ENCODE peak calls at places on chromosomes 11 and 22, in four cellular contexts. L, B, F and Q are unnamed samples.

GRCh38 chr22:32376681-32377080 is 19.0 kb downstream of the RFPL3 start:
- DNase-seq in L (no peak), B (no peak), F (no peak), Q (no peak)

GRCh38 chr11:77503006-77503405 is 29.1 kb upstream of the PAK1 start:
- DNase-seq in L (no peak), B (peak; percentile 31), F (no peak), Q (peak; percentile 19)

GRCh38 chr11:68447015-68447801 is 13.3 kb upstream of the PPP6R3 start:
- DNase-seq in L (peak; percentile 75), B (peak; percentile 82), F (no peak), Q (peak; percentile 51)

GRCh38 chr11:122931510-122931909 is 49.0 kb downstream of the JHY start:
- DNase-seq in L (no peak), B (no peak), F (no peak), Q (no peak)

GRCh38 chr11:116693206-116694016 is 79.4 kb downstream of the BUD13 start:
- DNase-seq in L (no peak), B (no peak), F (no peak), Q (no peak)

GRCh38 chr22:25177226-25177625 is 22.4 kb upstream of the CRYBB3 start:
- DNase-seq in L (no peak), B (no peak), F (no peak), Q (no peak)

GRCh38 chr11:78414321-78415051 is 3.1 kb downstream of the GAB2 start:
- DNase-seq in L (peak; percentile 29), B (peak; percentile 60), F (no peak), Q (peak; percentile 43)

GRCh38 chr22:39592104-39593060 is 21.8 kb downstream of the CACNA1I start:
- DNase-seq in L (peak; percentile 71), B (no peak), F (no peak), Q (peak; percentile 80)

GRCh38 chr11:66239998-66240780 is 28.2 kb upstream of the RAB1B start:
- DNase-seq in L (no peak), B (no peak), F (no peak), Q (no peak)

GRCh38 chr22:26737262-26737661 is 79.9 kb downstream of the MIAT start:
- DNase-seq in L (no peak), B (no peak), F (no peak), Q (no peak)

GRCh38 chr11:117979481-117980211 is 6.5 kb upstream of the IL10RA start:
- DNase-seq in L (no peak), B (peak; percentile 11), F (peak; percentile 82), Q (no peak)

GRCh38 chr11:113189909-113190667 is 124.3 kb upstream of the TTC12 start:
- DNase-seq in L (peak; percentile 53), B (peak; percentile 77), F (no peak), Q (no peak)

GRCh38 chr11:102274628-102275027 is 42.7 kb upstream of the BIRC3 start:
- DNase-seq in L (no peak), B (no peak), F (no peak), Q (no peak)

GRCh38 chr22:40156001-40156516 is 21.7 kb upstream of the TNRC6B start:
- DNase-seq in L (peak; percentile 80), B (peak; percentile 68), F (no peak), Q (peak; percentile 85)

GRCh38 chr22:27718186-27719032 is 83.1 kb downstream of the MN1 start:
- DNase-seq in L (peak; percentile 95), B (peak; percentile 87), F (no peak), Q (peak; percentile 98)

GRCh38 chr22:29306830-29307657 is 594 bp downstream of the GAS2L1 start:
- DNase-seq in L (peak; percentile 64), B (peak; percentile 81), F (no peak), Q (peak; percentile 61)

GRCh38 chr11:110909331-110909730 is 197.1 kb upstream of the ARHGAP20 start:
- DNase-seq in L (no peak), B (no peak), F (no peak), Q (no peak)

GRCh38 chr11:126431401-126432064 is 76.0 kb downstream of the ST3GAL4 start:
- DNase-seq in L (no peak), B (no peak), F (no peak), Q (peak; percentile 72)

GRCh38 chr11:73838443-73839122 is 38.1 kb downstream of the COA4 start:
- DNase-seq in L (no peak), B (no peak), F (no peak), Q (peak; percentile 50)

GRCh38 chr11:16125796-16126195 is 230.6 kb downstream of the SOX6 start:
- DNase-seq in L (no peak), B (no peak), F (no peak), Q (no peak)

GRCh38 chr22:45083659-45084305 is 74.0 kb upstream of the PHF21B start:
- DNase-seq in L (peak; percentile 18), B (no peak), F (no peak), Q (peak; percentile 81)

GRCh38 chr22:22884010-22884887 is 3.4 kb upstream of the IGLL5 start:
- DNase-seq in L (peak; percentile 65), B (peak; percentile 100), F (no peak), Q (peak; percentile 45)

GRCh38 chr11:44812971-44813370 is 86.2 kb downstream of the TSPAN18 start:
- DNase-seq in L (no peak), B (no peak), F (no peak), Q (no peak)

GRCh38 chr22:44536411-44536810 is 38.4 kb upstream of the RTL6 start:
- DNase-seq in L (no peak), B (no peak), F (no peak), Q (no peak)

GRCh38 chr11:76626921-76627391 is 43.6 kb downstream of the LRRC32 start:
- DNase-seq in L (no peak), B (no peak), F (peak; percentile 88), Q (peak; percentile 29)

GRCh38 chr11:44726278-44727113 is at the start of gene TSPAN18:
- DNase-seq in L (no peak), B (peak; percentile 49), F (peak; percentile 13), Q (no peak)

GRCh38 chr11:68976563-68976962 is 4.2 kb downstream of the MRGPRD start:
- DNase-seq in L (no peak), B (no peak), F (no peak), Q (peak; percentile 7)

GRCh38 chr11:124875401-124875800 is 10.2 kb downstream of the ROBO3 start:
- DNase-seq in L (no peak), B (no peak), F (no peak), Q (no peak)

GRCh38 chr11:77107950-77108349 is 5.3 kb downstream of the OMP start:
- DNase-seq in L (peak; percentile 73), B (no peak), F (no peak), Q (peak; percentile 95)

GRCh38 chr22:34975721-34976120 is 90.2 kb upstream of the ISX start:
- DNase-seq in L (peak; percentile 6), B (no peak), F (no peak), Q (no peak)

GRCh38 chr11:10041803-10042202 is 252.2 kb downstream of the SBF2 start:
- DNase-seq in L (no peak), B (no peak), F (no peak), Q (no peak)

GRCh38 chr22:29308791-29309262 is 2.4 kb downstream of the GAS2L1 start:
- DNase-seq in L (no peak), B (no peak), F (no peak), Q (peak; percentile 65)

GRCh38 chr11:131372243-131372930 is 2.0 kb downstream of the NTM start:
- DNase-seq in L (no peak), B (no peak), F (no peak), Q (no peak)

GRCh38 chr11:131373326-131373725 is 2.9 kb downstream of the NTM start:
- DNase-seq in L (no peak), B (no peak), F (no peak), Q (no peak)

GRCh38 chr11:131371791-131372104 is 1.3 kb downstream of the NTM start:
- DNase-seq in L (no peak), B (no peak), F (no peak), Q (no peak)

GRCh38 chr11:131370090-131370751 is at the start of gene NTM:
- DNase-seq in L (no peak), B (no peak), F (no peak), Q (peak; percentile 7)

GRCh38 chr11:131370901-131371790 is 731 bp downstream of the NTM start:
- DNase-seq in L (no peak), B (no peak), F (no peak), Q (no peak)
- TF ChIP-seq CEBPB in L (no peak), B (no peak), F (no peak), Q (no peak)

DNA sequence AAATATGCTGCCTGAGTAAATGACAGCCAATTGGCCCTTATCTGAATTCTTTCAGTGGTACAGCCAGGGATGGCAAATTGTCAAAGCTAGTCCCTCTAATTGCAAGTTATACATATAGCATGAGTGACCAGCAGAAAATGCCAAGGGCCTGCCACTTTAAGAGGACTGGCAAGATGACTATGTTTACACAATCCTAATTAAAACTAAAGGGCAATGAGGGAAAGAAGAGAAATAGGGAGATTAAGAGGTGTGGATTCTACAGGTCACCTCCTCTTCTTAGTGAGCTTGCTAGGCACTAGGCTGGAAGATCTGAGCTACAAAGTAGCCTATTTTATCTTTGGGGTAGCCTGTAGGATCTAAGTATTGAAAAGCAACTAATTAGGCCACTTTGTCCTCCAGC is 13.5 kb downstream of the NUMA1 start:
- DNase-seq in L (no peak), B (no peak), F (no peak), Q (no peak)
- TF ChIP-seq ELK1 in L (no peak), B (no peak), F (no peak), Q (no peak)

GRCh38 chr11:47376543-47377371 is 1.6 kb downstream of the SPI1 start:
- DNase-seq in L (no peak), B (peak; percentile 65), F (no peak), Q (no peak)
- TF ChIP-seq CEBPB in L (peak; percentile 58), B (peak; percentile 98), F (peak; percentile 68), Q (peak; percentile 55)

DNA sequence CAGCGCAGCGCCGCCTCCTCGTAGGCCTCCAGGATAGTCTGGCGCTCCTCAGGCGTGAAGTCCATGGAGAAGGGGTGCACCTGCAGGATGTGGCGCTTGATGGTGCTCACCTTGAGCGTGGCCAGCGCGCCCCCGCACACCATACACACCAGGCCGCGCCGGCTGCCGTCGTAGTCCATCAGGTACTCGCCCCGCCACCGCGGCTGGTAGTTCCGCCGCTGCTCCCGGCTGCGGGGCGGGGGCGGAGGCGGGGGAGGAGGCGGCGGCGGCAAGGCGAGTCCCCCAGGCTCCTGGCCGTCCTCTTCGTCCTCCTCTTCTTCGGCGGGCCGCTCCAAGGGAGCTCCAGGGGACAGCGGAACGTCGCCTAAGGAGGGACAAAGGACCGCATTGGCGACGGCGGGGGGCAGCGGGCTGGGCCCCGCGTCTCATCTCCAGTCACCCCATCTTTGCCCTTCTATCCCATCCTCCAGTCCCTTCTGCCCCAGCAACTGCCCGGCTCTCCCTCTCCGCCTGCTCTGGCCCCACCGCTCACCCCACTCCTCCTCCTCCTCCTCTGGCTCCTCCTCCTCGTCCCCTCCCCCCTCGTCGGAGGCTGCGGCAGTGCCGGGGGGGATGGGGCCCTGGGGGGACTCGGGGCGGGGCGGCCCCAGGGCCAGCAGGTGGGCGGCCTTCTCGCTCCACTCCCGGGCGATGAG is 4.9 kb downstream of the ZFTA start:
- DNase-seq in L (no peak), B (no peak), F (no peak), Q (no peak)
- TF ChIP-seq ELK1 in L (no peak), B (no peak), F (no peak), Q (no peak)

GRCh38 chr22:37501610-37502341 is 15.6 kb upstream of the MFNG start:
- DNase-seq in L (peak; percentile 95), B (no peak), F (no peak), Q (peak; percentile 93)
- TF ChIP-seq CEBPB in L (peak; percentile 57), B (no peak), F (no peak), Q (peak; percentile 17)

DNA sequence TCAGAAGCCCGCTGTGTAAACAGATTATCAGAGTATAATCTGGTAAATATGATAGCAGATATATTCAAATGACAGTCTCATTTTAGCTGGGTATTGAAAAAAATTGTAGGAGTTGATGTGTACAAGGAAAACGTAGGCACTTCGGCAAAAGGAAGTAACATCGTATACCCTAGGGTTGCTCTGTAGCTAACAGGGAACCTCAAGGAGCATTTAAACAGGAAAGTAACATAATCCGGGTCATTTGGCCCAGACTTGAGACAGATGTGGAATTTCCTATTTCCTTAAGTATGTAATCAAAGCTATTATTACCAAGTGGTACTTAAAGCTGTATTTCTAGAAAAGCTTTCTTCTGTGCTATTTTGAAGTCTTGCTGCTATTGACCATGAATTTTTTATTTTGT is 215.6 kb downstream of the DDX10 start:
- DNase-seq in L (no peak), B (no peak), F (no peak), Q (peak; percentile 31)
- TF ChIP-seq ELK1 in L (no peak), B (no peak), F (no peak), Q (no peak)